ENCODE peak calls at places on chromosomes 12 and 14, in ten cellular contexts. F is Calu3; K is amniotic stem cell; J is AG09309; C is activated naive CD4-positive, alpha-beta T cell treated with Interleukin-2 at 50 U/mL for 16 hours; H is T-helper 9 cell; T is cardiac septum; N is activated T-cell treated with anti-CD3 and anti-CD28 coated beads for 48 hours; G is MG63; U is KG1. A is an unnamed sample.

GRCh38 chr14:90959344-90959743 is 101.1 kb downstream of the RPS6KA5 start:
- DNase-seq in F (no peak), K (no peak), J (no peak), C (no peak), H (no peak), T (no peak), N (no peak), G (no peak), U (no peak), A (no peak)

GRCh38 chr12:131466306-131466705 is 244.6 kb upstream of the SFSWAP start:
- DNase-seq in F (no peak), K (no peak), J (no peak), C (no peak), H (no peak), T (peak; percentile 50), N (no peak), G (no peak), U (no peak), A (no peak)

GRCh38 chr14:75822522-75823288 is 159.1 kb downstream of the TGFB3 start:
- DNase-seq in F (no peak), K (no peak), J (peak; percentile 67), C (no peak), H (no peak), T (no peak), N (no peak), G (no peak), U (no peak), A (no peak)

GRCh38 chr12:42981379-42981778 is 391.8 kb upstream of the PRICKLE1 start:
- DNase-seq in F (no peak), K (no peak), J (no peak), C (no peak), H (no peak), T (no peak), N (no peak), G (peak; percentile 16), U (no peak), A (no peak)

GRCh38 chr14:104460920-104461651 is 118.5 kb upstream of the C14orf180 start:
- DNase-seq in F (no peak), K (no peak), J (no peak), C (no peak), H (no peak), T (peak; percentile 62), N (no peak), G (no peak), U (no peak), A (no peak)

GRCh38 chr12:57148469-57149308 is 1.3 kb upstream of the LRP1-AS start:
- DNase-seq in F (no peak), K (no peak), J (no peak), C (no peak), H (no peak), T (no peak), N (no peak), G (peak; percentile 67), U (no peak), A (peak; percentile 60)

GRCh38 chr14:104549536-104550339 is 29.8 kb upstream of the C14orf180 start:
- DNase-seq in F (no peak), K (no peak), J (no peak), C (no peak), H (no peak), T (peak; percentile 41), N (no peak), G (no peak), U (no peak), A (no peak)

GRCh38 chr14:23577710-23578392 is 739 bp downstream of the JPH4 start:
- DNase-seq in F (no peak), K (no peak), J (no peak), C (no peak), H (no peak), T (peak; percentile 74), N (no peak), G (no peak), U (no peak), A (no peak)

GRCh38 chr14:67964391-67964812 is 144.8 kb downstream of the RAD51B start:
- DNase-seq in F (peak; percentile 39), K (no peak), J (no peak), C (no peak), H (no peak), T (no peak), N (no peak), G (no peak), U (no peak), A (no peak)

GRCh38 chr12:64098709-64099354 is 123.3 kb downstream of the KICS2 start:
- DNase-seq in F (no peak), K (no peak), J (no peak), C (no peak), H (no peak), T (no peak), N (no peak), G (peak; percentile 76), U (no peak), A (no peak)

GRCh38 chr12:1613860-1614259 is 15.2 kb upstream of the WNT5B start:
- DNase-seq in F (no peak), K (no peak), J (no peak), C (no peak), H (no peak), T (no peak), N (no peak), G (no peak), U (no peak), A (peak; percentile 24)

GRCh38 chr14:99146991-99147740 is 124.8 kb downstream of the BCL11B start:
- DNase-seq in F (no peak), K (no peak), J (no peak), C (no peak), H (no peak), T (no peak), N (no peak), G (no peak), U (no peak), A (no peak)

GRCh38 chr12:77349703-77350102 is 284.3 kb upstream of the E2F7 start:
- DNase-seq in F (no peak), K (no peak), J (no peak), C (no peak), H (no peak), T (no peak), N (no peak), G (no peak), U (no peak), A (no peak)